ENCODE peak calls at places on chromosomes 3 and 15, in eight cellular contexts. X is astrocyte of the spinal cord; U is colonic mucosa; G is A673; A is glutamatergic neuron; K is PC-3; E is CD8-positive, alpha-beta T cell; W is A549. Y is an unnamed sample.
A peak's percentile ranks its signal among the peaks of the same experiment; 100 is the strongest.

GRCh38 chr15:49887604-49888340 is 231.3 kb downstream of the ATP8B4 start:
- DNase-seq in X (no peak), U (no peak), G (no peak), A (no peak), K (no peak), E (no peak), W (no peak), Y (no peak)

GRCh38 chr15:96330064-96330449 is 443 bp upstream of the NR2F2 start:
- DNase-seq in X (peak; percentile 87), U (peak; percentile 69), G (peak; percentile 94), A (peak; percentile 72), K (peak; percentile 81), E (no peak), W (peak; percentile 82), Y (no peak)

GRCh38 chr3:183295211-183295610 is 42.2 kb downstream of the B3GNT5 start:
- DNase-seq in X (peak; percentile 90), U (no peak), G (no peak), A (no peak), K (peak; percentile 98), E (no peak), W (peak; percentile 25), Y (no peak)

GRCh38 chr3:124907957-124908356 is 20.8 kb upstream of the ITGB5 start:
- DNase-seq in X (no peak), U (no peak), G (peak; percentile 46), A (no peak), K (no peak), E (no peak), W (no peak), Y (no peak)

GRCh38 chr3:190041333-190042041 is 79.2 kb downstream of the P3H2 start:
- DNase-seq in X (no peak), U (no peak), G (peak; percentile 52), A (no peak), K (no peak), E (no peak), W (no peak), Y (no peak)

GRCh38 chr3:141646760-141647561 is 91.1 kb upstream of the RNF7 start:
- DNase-seq in X (peak; percentile 46), U (peak; percentile 54), G (peak; percentile 88), A (no peak), K (peak; percentile 39), E (no peak), W (peak; percentile 80), Y (no peak)

GRCh38 chr3:171026584-171027293 is at the start of gene SLC2A2:
- DNase-seq in X (no peak), U (no peak), G (no peak), A (no peak), K (no peak), E (no peak), W (no peak), Y (no peak)

GRCh38 chr15:52794665-52795463 is 4.7 kb upstream of the ONECUT1 start:
- DNase-seq in X (no peak), U (no peak), G (no peak), A (no peak), K (no peak), E (no peak), W (no peak), Y (no peak)

GRCh38 chr15:98003976-98004375 is 43.5 kb downstream of the ARRDC4 start:
- DNase-seq in X (no peak), U (no peak), G (no peak), A (no peak), K (peak; percentile 37), E (no peak), W (no peak), Y (no peak)

GRCh38 chr3:141306922-141307321 is 61.4 kb upstream of the ZBTB38 start:
- DNase-seq in X (no peak), U (no peak), G (no peak), A (no peak), K (peak; percentile 13), E (peak; percentile 28), W (no peak), Y (no peak)

GRCh38 chr3:13712682-13713180 is 163.8 kb downstream of the FBLN2 start:
- DNase-seq in X (no peak), U (peak; percentile 6), G (no peak), A (peak; percentile 4), K (no peak), E (no peak), W (no peak), Y (no peak)

GRCh38 chr3:197394464-197395321 is 96.3 kb upstream of the DLG1 start:
- DNase-seq in X (peak; percentile 100), U (no peak), G (no peak), A (no peak), K (peak; percentile 98), E (no peak), W (no peak), Y (peak; percentile 100)

GRCh38 chr15:78050441-78050809 is 27.1 kb downstream of the TBC1D2B start:
- DNase-seq in X (no peak), U (no peak), G (no peak), A (no peak), K (no peak), E (no peak), W (no peak), Y (no peak)

GRCh38 chr15:70672081-70672480 is 91.3 kb downstream of the UACA start:
- DNase-seq in X (peak; percentile 26), U (no peak), G (no peak), A (no peak), K (no peak), E (no peak), W (no peak), Y (peak; percentile 3)

GRCh38 chr3:122786067-122786466 is 7.6 kb downstream of the HSPBAP1 start:
- DNase-seq in X (peak; percentile 66), U (peak; percentile 29), G (no peak), A (no peak), K (peak; percentile 82), E (no peak), W (peak; percentile 13), Y (no peak)

GRCh38 chr3:38843898-38844297 is 27.9 kb upstream of the SCN10A start:
- DNase-seq in X (peak; percentile 68), U (no peak), G (peak; percentile 17), A (no peak), K (peak; percentile 58), E (no peak), W (peak; percentile 46), Y (no peak)

GRCh38 chr3:23435318-23435717 is 232.2 kb downstream of the UBE2E2 start:
- DNase-seq in X (no peak), U (no peak), G (no peak), A (no peak), K (no peak), E (no peak), W (no peak), Y (no peak)

GRCh38 chr15:43541785-43542184 is 24.4 kb downstream of the MAP1A start:
- DNase-seq in X (no peak), U (no peak), G (no peak), A (no peak), K (no peak), E (no peak), W (no peak), Y (no peak)

GRCh38 chr15:42608110-42608531 is 32.7 kb downstream of the STARD9 start:
- DNase-seq in X (no peak), U (no peak), G (peak; percentile 66), A (no peak), K (no peak), E (peak; percentile 32), W (no peak), Y (no peak)

GRCh38 chr15:52772766-52773165 is 17.4 kb downstream of the ONECUT1 start:
- DNase-seq in X (no peak), U (no peak), G (no peak), A (no peak), K (no peak), E (no peak), W (no peak), Y (no peak)

GRCh38 chr3:50382271-50382670 is 22.9 kb upstream of the TMEM115 start:
- DNase-seq in X (no peak), U (no peak), G (no peak), A (no peak), K (no peak), E (no peak), W (no peak), Y (no peak)

GRCh38 chr15:25406846-25407245 is 32.0 kb downstream of the UBE3A start:
- DNase-seq in X (no peak), U (no peak), G (no peak), A (no peak), K (no peak), E (no peak), W (no peak), Y (no peak)

GRCh38 chr3:12496453-12496761 is 12.1 kb downstream of the TSEN2 start:
- DNase-seq in X (no peak), U (no peak), G (no peak), A (no peak), K (no peak), E (no peak), W (no peak), Y (no peak)

GRCh38 chr3:12501360-12502020 is 17.2 kb downstream of the TSEN2 start:
- DNase-seq in X (no peak), U (no peak), G (no peak), A (no peak), K (no peak), E (no peak), W (no peak), Y (no peak)

GRCh38 chr3:12490547-12490946 is 6.3 kb downstream of the TSEN2 start:
- DNase-seq in X (no peak), U (no peak), G (no peak), A (no peak), K (no peak), E (no peak), W (no peak), Y (no peak)

GRCh38 chr3:12495749-12496452 is 11.6 kb downstream of the TSEN2 start:
- DNase-seq in X (no peak), U (no peak), G (peak; percentile 15), A (no peak), K (no peak), E (no peak), W (no peak), Y (no peak)
- TF ChIP-seq CTCF in X (peak; percentile 16), U (no peak), G (peak; percentile 33), A (no peak), K (peak; percentile 59), E (no peak), W (peak; percentile 17), Y (no peak)

GRCh38 chr3:45537596-45537959 is 57.0 kb upstream of the LIMD1 start:
- DNase-seq in X (no peak), U (no peak), G (no peak), A (no peak), K (no peak), E (no peak), W (no peak), Y (no peak)
- TF ChIP-seq CTCF in X (no peak), U (no peak), G (no peak), A (no peak), K (no peak), E (no peak), W (no peak), Y (no peak)

DNA sequence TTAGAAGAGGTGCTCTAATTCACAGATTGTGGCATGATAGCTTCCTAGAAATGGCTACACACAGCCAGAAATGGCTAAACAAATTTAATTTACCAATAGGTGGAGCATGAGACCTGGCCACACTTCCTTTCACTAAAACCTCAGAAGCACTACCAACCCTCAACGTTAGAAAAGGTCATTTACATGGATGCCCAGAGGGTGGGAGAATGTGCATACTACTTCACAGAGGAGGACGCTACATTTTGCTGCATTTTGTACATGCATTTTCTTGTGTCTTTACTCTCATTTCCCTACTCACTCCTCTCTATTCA is 40.2 kb downstream of the C2CD4B start:
- DNase-seq in X (no peak), U (no peak), G (no peak), A (no peak), K (no peak), E (no peak), W (peak; percentile 33), Y (no peak)
- TF ChIP-seq CTCF in X (no peak), U (no peak), G (no peak), A (no peak), K (no peak), E (no peak), W (no peak), Y (no peak)

GRCh38 chr3:157180262-157180661 is 20.3 kb upstream of the CCNL1 start:
- DNase-seq in X (no peak), U (no peak), G (no peak), A (no peak), K (no peak), E (no peak), W (no peak), Y (no peak)
- TF ChIP-seq CTCF in X (no peak), U (no peak), G (no peak), A (no peak), K (no peak), E (no peak), W (no peak), Y (no peak)

Y was measured in AG04449.